ENCODE peak calls at places on chromosomes 11 and 22, in seven cellular contexts. Y is HepG2, B is A549, P is H1, R is K562, L is GM12878, C is IMR-90. W is an unnamed sample.

GRCh38 chr11:11866203-11866602 is 24.4 kb downstream of the USP47 start:
- DNase-seq in L (no peak), P (no peak), B (no peak), Y (no peak), C (no peak), R (peak; percentile 45), W (no peak)

GRCh38 chr11:65932558-65932919 is 12.7 kb upstream of the TSGA10IP start:
- DNase-seq in R (peak; percentile 61), C (no peak), L (no peak), Y (no peak), B (peak; percentile 50), P (no peak), W (peak; percentile 37)

GRCh38 chr11:128470081-128470480 is 117.3 kb downstream of the ETS1 start:
- DNase-seq in Y (no peak), B (no peak), P (no peak), C (no peak), R (no peak), L (no peak), W (no peak)

GRCh38 chr11:94183886-94184264 is 55.2 kb downstream of the PANX1 start:
- DNase-seq in C (peak; percentile 67), P (peak; percentile 63), R (peak; percentile 61), Y (peak; percentile 33), L (peak; percentile 17), B (peak; percentile 30), W (peak; percentile 88)

GRCh38 chr11:27183672-27184457 is 143.2 kb downstream of the BBOX1 start:
- DNase-seq in P (no peak), B (peak; percentile 33), C (peak; percentile 72), R (peak; percentile 29), L (peak; percentile 12), Y (peak; percentile 63), W (peak; percentile 43)

GRCh38 chr11:67628710-67629385 is 889 bp downstream of the NUDT8 start:
- DNase-seq in L (no peak), P (no peak), R (no peak), Y (no peak), C (no peak), B (no peak), W (no peak)

GRCh38 chr11:59000007-59000406 is 60.7 kb downstream of the GLYATL1 start:
- DNase-seq in Y (no peak), L (no peak), R (no peak), C (no peak), P (no peak), B (no peak), W (no peak)

GRCh38 chr11:123356539-123356938 is 73.5 kb upstream of the GRAMD1B start:
- DNase-seq in Y (no peak), L (no peak), P (no peak), C (no peak), R (no peak), B (no peak), W (no peak)

GRCh38 chr11:76083563-76084451 is 122.5 kb downstream of the WNT11 start:
- DNase-seq in Y (no peak), C (no peak), B (no peak), R (no peak), P (no peak), L (no peak), W (no peak)

GRCh38 chr22:23781065-23781464 is 5.7 kb upstream of the SMARCB1 start:
- DNase-seq in L (no peak), Y (no peak), R (no peak), B (no peak), C (no peak), P (no peak), W (no peak)

GRCh38 chr22:44046485-44047141 is 22.5 kb downstream of the PARVB start:
- DNase-seq in Y (no peak), L (no peak), B (no peak), C (no peak), P (no peak), R (peak; percentile 74), W (no peak)

GRCh38 chr22:40218152-40218551 is 40.4 kb downstream of the TNRC6B start:
- DNase-seq in R (no peak), P (no peak), B (no peak), Y (no peak), C (no peak), L (no peak), W (no peak)

GRCh38 chr22:37184380-37184755 is 3.7 kb downstream of the C1QTNF6 start:
- DNase-seq in L (no peak), C (no peak), B (no peak), R (no peak), Y (no peak), P (no peak), W (no peak)

GRCh38 chr22:48157676-48158075 is 1395.2 kb downstream of the TBC1D22A start:
- DNase-seq in C (no peak), R (no peak), Y (no peak), B (no peak), P (no peak), L (no peak), W (no peak)

GRCh38 chr11:73321342-73322110 is 13.4 kb downstream of the ARHGEF17 start:
- DNase-seq in Y (no peak), R (no peak), L (no peak), B (no peak), P (no peak), C (peak; percentile 84), W (no peak)

GRCh38 chr11:114348200-114349191 is 51.8 kb downstream of the C11orf71 start:
- DNase-seq in B (no peak), Y (peak; percentile 39), P (peak; percentile 34), L (no peak), R (no peak), C (peak; percentile 80), W (peak; percentile 34)

GRCh38 chr11:69864930-69865661 is 45.9 kb upstream of the FGF3 start:
- DNase-seq in Y (no peak), B (no peak), R (no peak), P (no peak), L (no peak), C (no peak), W (no peak)

GRCh38 chr11:134684576-134684975 is 272.5 kb upstream of the B3GAT1 start:
- DNase-seq in C (no peak), Y (no peak), P (no peak), B (no peak), L (no peak), R (no peak), W (no peak)

GRCh38 chr11:2582436-2582931 is 117.3 kb downstream of the KCNQ1OT1 start:
- DNase-seq in C (no peak), R (no peak), L (no peak), B (no peak), P (no peak), Y (no peak), W (peak; percentile 8)

GRCh38 chr11:131544591-131544990 is 174.2 kb downstream of the NTM start:
- DNase-seq in R (no peak), B (no peak), P (peak; percentile 19), Y (no peak), C (no peak), L (no peak), W (peak; percentile 68)

GRCh38 chr11:117829369-117829725 is 4.8 kb upstream of the FXYD2 start:
- DNase-seq in Y (no peak), B (no peak), C (no peak), R (no peak), P (no peak), L (no peak), W (no peak)

GRCh38 chr11:117827521-117828511 is 3.3 kb upstream of the FXYD2 start:
- DNase-seq in L (no peak), Y (no peak), B (no peak), C (no peak), R (no peak), P (no peak), W (peak; percentile 5)

GRCh38 chr11:117830072-117830471 is 5.5 kb upstream of the FXYD2 start:
- DNase-seq in C (no peak), B (no peak), L (no peak), P (no peak), R (no peak), Y (no peak), W (no peak)

GRCh38 chr11:117826832-117827231 is 2.3 kb upstream of the FXYD2 start:
- DNase-seq in C (no peak), P (no peak), R (no peak), L (no peak), B (no peak), Y (no peak), W (no peak)

GRCh38 chr11:117828641-117829368 is 4.3 kb upstream of the FXYD2 start:
- DNase-seq in C (peak; percentile 76), L (no peak), R (peak; percentile 34), P (no peak), B (peak; percentile 30), Y (no peak), W (no peak)
- TF ChIP-seq USF2 in C (no peak), L (no peak), R (no peak), P (no peak), B (no peak), Y (no peak), W (no peak)

GRCh38 chr11:64887757-64888405 is 9.5 kb upstream of the EHD1 start:
- DNase-seq in P (peak; percentile 56), Y (peak; percentile 46), L (no peak), R (peak; percentile 90), C (no peak), B (peak; percentile 66), W (peak; percentile 91)
- TF ChIP-seq USF2 in P (no peak), Y (no peak), L (no peak), R (no peak), C (no peak), B (no peak), W (no peak)

DNA sequence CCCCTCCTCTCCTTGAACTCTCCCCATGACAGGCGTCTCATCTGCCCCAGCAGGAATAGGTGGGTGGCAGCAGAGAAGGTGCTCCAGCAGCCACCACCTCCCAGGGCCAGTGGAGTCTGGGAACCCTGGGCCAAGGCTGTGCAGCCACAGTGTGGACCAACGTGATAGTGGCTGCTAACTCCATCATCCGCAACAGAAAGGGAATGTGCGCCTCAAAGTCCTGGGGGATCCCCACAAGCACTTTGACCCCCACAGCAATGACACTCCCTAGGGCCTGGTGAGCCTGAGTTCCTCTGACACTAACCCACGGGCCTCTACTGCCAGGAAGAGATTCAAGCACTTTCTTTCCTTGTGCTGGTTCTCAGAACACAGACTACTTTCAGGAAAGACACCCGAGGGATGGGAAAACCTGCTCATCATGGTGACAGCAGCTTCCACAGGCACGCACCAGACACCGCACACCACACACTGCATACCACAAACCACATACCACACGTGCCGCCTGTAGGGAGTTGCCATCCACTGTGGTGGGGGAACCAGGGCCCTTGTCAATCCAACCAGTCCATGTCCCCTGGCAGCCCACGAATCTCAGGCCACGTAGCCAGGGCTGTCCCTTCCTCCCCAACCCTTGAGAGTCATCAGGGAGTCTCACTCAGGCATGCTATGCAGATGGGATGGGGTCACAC is 3.4 kb upstream of the SLC25A1 start:
- DNase-seq in B (no peak), R (no peak), P (no peak), L (no peak), Y (no peak), C (no peak), W (no peak)
- TF ChIP-seq USF2 in B (no peak), R (no peak), P (no peak), L (no peak), Y (no peak), C (no peak), W (no peak)

DNA sequence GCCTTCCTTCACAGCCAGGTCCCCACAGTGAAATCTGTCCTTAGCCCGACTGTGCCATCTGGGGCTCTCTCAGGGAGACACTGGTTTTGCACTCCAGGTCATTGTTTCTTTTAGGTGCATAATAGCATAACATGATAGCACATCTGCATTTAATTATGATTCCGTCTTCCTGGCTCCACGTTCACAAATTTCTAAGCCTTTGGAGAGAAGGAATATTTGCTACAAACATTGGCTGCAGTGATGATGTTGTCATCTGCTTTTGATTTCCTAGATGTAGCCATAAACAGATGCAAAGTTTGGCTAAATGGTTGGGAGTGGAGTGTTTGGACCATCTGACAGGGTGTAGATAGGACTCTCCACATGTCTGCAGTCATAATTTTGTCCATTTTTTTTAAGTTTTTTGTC is 12.0 kb upstream of the CAT start:
- DNase-seq in B (no peak), C (peak; percentile 71), R (peak; percentile 47), P (no peak), Y (no peak), L (no peak), W (no peak)
- TF ChIP-seq USF2 in B (no peak), C (no peak), R (no peak), P (no peak), Y (no peak), L (no peak), W (no peak)